ENCODE peak calls at places on chromosomes 16 and 17, in seven cellular contexts. One of them, this sample, is unnamed.

GRCh38 chr17:39863918-39864746 is at the start of gene IKZF3:
- DNase-seq in ascending aorta: peak
- DNase-seq in HFFc6: no peak
- DNase-seq in dorsolateral prefrontal cortex: no peak
- DNase-seq in Calu3: peak
- DNase-seq in AG10803: no peak
- DNase-seq in endothelial cell of umbilical vein: peak
- DNase-seq in this sample: peak

GRCh38 chr16:75304521-75305363 is 53.3 kb upstream of the BCAR1 start:
- DNase-seq in ascending aorta: peak
- DNase-seq in dorsolateral prefrontal cortex: peak
- DNase-seq in endothelial cell of umbilical vein: peak
- DNase-seq in HFFc6: peak
- DNase-seq in Calu3: peak
- DNase-seq in AG10803: peak
- DNase-seq in this sample: no peak

GRCh38 chr17:2700031-2700490 is 11.5 kb downstream of the CLUH start:
- DNase-seq in HFFc6: no peak
- DNase-seq in ascending aorta: no peak
- DNase-seq in Calu3: no peak
- DNase-seq in dorsolateral prefrontal cortex: peak
- DNase-seq in AG10803: no peak
- DNase-seq in endothelial cell of umbilical vein: no peak
- DNase-seq in this sample: no peak

GRCh38 chr17:46866325-46866724 is 14.9 kb downstream of the WNT9B start:
- DNase-seq in HFFc6: no peak
- DNase-seq in dorsolateral prefrontal cortex: no peak
- DNase-seq in Calu3: no peak
- DNase-seq in AG10803: no peak
- DNase-seq in ascending aorta: no peak
- DNase-seq in endothelial cell of umbilical vein: no peak
- DNase-seq in this sample: no peak

GRCh38 chr16:53404959-53405358 is 29.3 kb upstream of the RBL2 start:
- DNase-seq in endothelial cell of umbilical vein: no peak
- DNase-seq in AG10803: no peak
- DNase-seq in ascending aorta: no peak
- DNase-seq in dorsolateral prefrontal cortex: no peak
- DNase-seq in Calu3: no peak
- DNase-seq in HFFc6: no peak
- DNase-seq in this sample: no peak

GRCh38 chr16:19735074-19735867 is 17.2 kb downstream of the IQCK start:
- DNase-seq in ascending aorta: peak
- DNase-seq in AG10803: no peak
- DNase-seq in Calu3: no peak
- DNase-seq in dorsolateral prefrontal cortex: no peak
- DNase-seq in endothelial cell of umbilical vein: no peak
- DNase-seq in HFFc6: no peak
- DNase-seq in this sample: no peak

GRCh38 chr17:41464682-41465081 is 2.5 kb downstream of the KRT32 start:
- DNase-seq in ascending aorta: no peak
- DNase-seq in endothelial cell of umbilical vein: peak
- DNase-seq in dorsolateral prefrontal cortex: no peak
- DNase-seq in AG10803: peak
- DNase-seq in Calu3: peak
- DNase-seq in HFFc6: peak
- DNase-seq in this sample: no peak

GRCh38 chr17:10420811-10421210 is 939 bp downstream of the MYH8 start:
- DNase-seq in endothelial cell of umbilical vein: no peak
- DNase-seq in AG10803: no peak
- DNase-seq in dorsolateral prefrontal cortex: no peak
- DNase-seq in ascending aorta: no peak
- DNase-seq in Calu3: no peak
- DNase-seq in HFFc6: no peak
- DNase-seq in this sample: no peak

GRCh38 chr16:86044881-86045600 is 146.1 kb downstream of the IRF8 start:
- DNase-seq in ascending aorta: no peak
- DNase-seq in Calu3: no peak
- DNase-seq in AG10803: no peak
- DNase-seq in dorsolateral prefrontal cortex: no peak
- DNase-seq in HFFc6: no peak
- DNase-seq in endothelial cell of umbilical vein: no peak
- DNase-seq in this sample: no peak

GRCh38 chr16:86207350-86207749 is 303.0 kb upstream of the FOXF1 start:
- DNase-seq in Calu3: no peak
- DNase-seq in ascending aorta: no peak
- DNase-seq in dorsolateral prefrontal cortex: no peak
- DNase-seq in endothelial cell of umbilical vein: no peak
- DNase-seq in AG10803: no peak
- DNase-seq in HFFc6: no peak
- DNase-seq in this sample: no peak

GRCh38 chr17:35073183-35073790 is 9.8 kb upstream of the RFFL start:
- DNase-seq in AG10803: no peak
- DNase-seq in dorsolateral prefrontal cortex: no peak
- DNase-seq in endothelial cell of umbilical vein: no peak
- DNase-seq in Calu3: no peak
- DNase-seq in ascending aorta: no peak
- DNase-seq in HFFc6: no peak
- DNase-seq in this sample: no peak

GRCh38 chr16:85089485-85089884 is 22.8 kb downstream of the CIBAR2 start:
- DNase-seq in Calu3: no peak
- DNase-seq in dorsolateral prefrontal cortex: no peak
- DNase-seq in endothelial cell of umbilical vein: no peak
- DNase-seq in HFFc6: peak
- DNase-seq in ascending aorta: no peak
- DNase-seq in AG10803: peak
- DNase-seq in this sample: no peak

GRCh38 chr17:77444653-77445029 is 303.9 kb downstream of the SEC14L1 start:
- DNase-seq in dorsolateral prefrontal cortex: no peak
- DNase-seq in endothelial cell of umbilical vein: no peak
- DNase-seq in Calu3: no peak
- DNase-seq in ascending aorta: no peak
- DNase-seq in HFFc6: peak
- DNase-seq in AG10803: peak
- DNase-seq in this sample: no peak

GRCh38 chr16:69498926-69499325 is 66.8 kb upstream of the NFAT5 start:
- DNase-seq in endothelial cell of umbilical vein: no peak
- DNase-seq in Calu3: no peak
- DNase-seq in AG10803: no peak
- DNase-seq in ascending aorta: no peak
- DNase-seq in dorsolateral prefrontal cortex: no peak
- DNase-seq in HFFc6: no peak
- DNase-seq in this sample: no peak

GRCh38 chr17:38897176-38897575 is 27.3 kb downstream of the LASP1 start:
- DNase-seq in HFFc6: no peak
- DNase-seq in dorsolateral prefrontal cortex: no peak
- DNase-seq in AG10803: no peak
- DNase-seq in Calu3: no peak
- DNase-seq in endothelial cell of umbilical vein: no peak
- DNase-seq in ascending aorta: no peak
- DNase-seq in this sample: no peak

GRCh38 chr17:9116861-9117568 is 95.7 kb downstream of the NTN1 start:
- DNase-seq in Calu3: no peak
- DNase-seq in HFFc6: no peak
- DNase-seq in AG10803: no peak
- DNase-seq in endothelial cell of umbilical vein: no peak
- DNase-seq in dorsolateral prefrontal cortex: no peak
- DNase-seq in ascending aorta: no peak
- DNase-seq in this sample: no peak

GRCh38 chr17:44968225-44969143 is at the start of gene C1QL1:
- DNase-seq in endothelial cell of umbilical vein: peak
- DNase-seq in ascending aorta: peak
- DNase-seq in dorsolateral prefrontal cortex: peak
- DNase-seq in Calu3: peak
- DNase-seq in HFFc6: peak
- DNase-seq in AG10803: peak
- DNase-seq in this sample: peak

GRCh38 chr17:70956731-70957130 is 787.4 kb downstream of the KCNJ2 start:
- DNase-seq in HFFc6: no peak
- DNase-seq in Calu3: no peak
- DNase-seq in endothelial cell of umbilical vein: no peak
- DNase-seq in dorsolateral prefrontal cortex: no peak
- DNase-seq in ascending aorta: no peak
- DNase-seq in AG10803: peak
- DNase-seq in this sample: no peak

GRCh38 chr17:40637931-40638330 is 9.7 kb downstream of the SMARCE1 start:
- DNase-seq in dorsolateral prefrontal cortex: no peak
- DNase-seq in ascending aorta: no peak
- DNase-seq in HFFc6: no peak
- DNase-seq in endothelial cell of umbilical vein: no peak
- DNase-seq in AG10803: no peak
- DNase-seq in Calu3: no peak
- DNase-seq in this sample: no peak

GRCh38 chr17:44384281-44384822 is 5.1 kb downstream of the ITGA2B start:
- DNase-seq in Calu3: no peak
- DNase-seq in dorsolateral prefrontal cortex: peak
- DNase-seq in endothelial cell of umbilical vein: no peak
- DNase-seq in ascending aorta: no peak
- DNase-seq in HFFc6: no peak
- DNase-seq in AG10803: no peak
- DNase-seq in this sample: no peak

GRCh38 chr17:41930009-41930832 is at the start of gene ODAD4:
- DNase-seq in AG10803: peak
- DNase-seq in dorsolateral prefrontal cortex: peak
- DNase-seq in endothelial cell of umbilical vein: peak
- DNase-seq in Calu3: peak
- DNase-seq in ascending aorta: peak
- DNase-seq in HFFc6: peak
- DNase-seq in this sample: peak

GRCh38 chr16:64459821-64460220 is 662.0 kb downstream of the CDH11 start:
- DNase-seq in HFFc6: no peak
- DNase-seq in ascending aorta: no peak
- DNase-seq in endothelial cell of umbilical vein: no peak
- DNase-seq in dorsolateral prefrontal cortex: no peak
- DNase-seq in AG10803: peak
- DNase-seq in Calu3: no peak
- DNase-seq in this sample: no peak

GRCh38 chr16:64459402-64459801 is 662.5 kb downstream of the CDH11 start:
- DNase-seq in AG10803: no peak
- DNase-seq in endothelial cell of umbilical vein: no peak
- DNase-seq in ascending aorta: no peak
- DNase-seq in dorsolateral prefrontal cortex: no peak
- DNase-seq in Calu3: no peak
- DNase-seq in HFFc6: no peak
- DNase-seq in this sample: no peak

GRCh38 chr16:64452446-64452845 is 669.4 kb downstream of the CDH11 start:
- DNase-seq in endothelial cell of umbilical vein: no peak
- DNase-seq in ascending aorta: no peak
- DNase-seq in dorsolateral prefrontal cortex: no peak
- DNase-seq in AG10803: no peak
- DNase-seq in Calu3: no peak
- DNase-seq in HFFc6: no peak
- DNase-seq in this sample: no peak

GRCh38 chr16:64453643-64454042 is 668.2 kb downstream of the CDH11 start:
- DNase-seq in HFFc6: no peak
- DNase-seq in AG10803: no peak
- DNase-seq in Calu3: no peak
- DNase-seq in endothelial cell of umbilical vein: no peak
- DNase-seq in dorsolateral prefrontal cortex: no peak
- DNase-seq in ascending aorta: no peak
- DNase-seq in this sample: no peak

GRCh38 chr16:64455275-64455674 is 666.6 kb downstream of the CDH11 start:
- DNase-seq in ascending aorta: no peak
- DNase-seq in AG10803: peak
- DNase-seq in endothelial cell of umbilical vein: peak
- DNase-seq in dorsolateral prefrontal cortex: no peak
- DNase-seq in Calu3: no peak
- DNase-seq in HFFc6: peak
- DNase-seq in this sample: no peak
- TF ChIP-seq CTCF in ascending aorta: no peak
- TF ChIP-seq CTCF in AG10803: peak
- TF ChIP-seq CTCF in endothelial cell of umbilical vein: no peak
- TF ChIP-seq CTCF in dorsolateral prefrontal cortex: no peak
- TF ChIP-seq CTCF in Calu3: no peak
- TF ChIP-seq CTCF in HFFc6: peak
- TF ChIP-seq CTCF in this sample: no peak

GRCh38 chr17:66540131-66540781 is 237.8 kb downstream of the PRKCA start:
- DNase-seq in endothelial cell of umbilical vein: no peak
- DNase-seq in dorsolateral prefrontal cortex: peak
- DNase-seq in HFFc6: peak
- DNase-seq in ascending aorta: no peak
- DNase-seq in Calu3: no peak
- DNase-seq in AG10803: peak
- DNase-seq in this sample: no peak
- TF ChIP-seq CTCF in endothelial cell of umbilical vein: no peak
- TF ChIP-seq CTCF in dorsolateral prefrontal cortex: no peak
- TF ChIP-seq CTCF in HFFc6: no peak
- TF ChIP-seq CTCF in ascending aorta: no peak
- TF ChIP-seq CTCF in Calu3: no peak
- TF ChIP-seq CTCF in AG10803: peak
- TF ChIP-seq CTCF in this sample: no peak

GRCh38 chr17:5793157-5793556 is 208.8 kb upstream of the NLRP1 start:
- DNase-seq in dorsolateral prefrontal cortex: no peak
- DNase-seq in HFFc6: no peak
- DNase-seq in AG10803: no peak
- DNase-seq in endothelial cell of umbilical vein: no peak
- DNase-seq in ascending aorta: no peak
- DNase-seq in Calu3: no peak
- DNase-seq in this sample: no peak
- TF ChIP-seq CTCF in dorsolateral prefrontal cortex: peak
- TF ChIP-seq CTCF in HFFc6: peak
- TF ChIP-seq CTCF in AG10803: peak
- TF ChIP-seq CTCF in endothelial cell of umbilical vein: peak
- TF ChIP-seq CTCF in ascending aorta: no peak
- TF ChIP-seq CTCF in Calu3: no peak
- TF ChIP-seq CTCF in this sample: no peak

DNA sequence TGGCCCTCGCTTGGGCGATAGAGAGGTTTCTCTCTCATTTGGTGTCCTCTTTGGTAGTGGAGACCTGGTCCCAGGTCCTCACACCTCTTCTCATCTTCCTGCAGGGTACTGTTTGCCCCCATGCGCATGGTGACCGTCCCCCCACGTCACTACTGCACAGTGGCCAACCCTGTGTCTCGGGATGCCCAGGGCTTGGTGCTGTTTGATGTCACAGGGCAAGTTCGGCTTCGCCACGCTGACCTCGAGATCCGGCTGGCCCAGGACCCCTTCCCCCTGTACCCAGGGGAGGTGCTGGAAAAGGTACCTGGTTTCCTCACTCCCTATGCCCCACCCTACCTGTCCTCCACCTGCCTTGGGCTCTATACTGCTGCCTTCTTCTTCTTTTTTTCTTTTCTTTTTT is 10.5 kb downstream of the MVP start:
- DNase-seq in Calu3: no peak
- DNase-seq in HFFc6: no peak
- DNase-seq in dorsolateral prefrontal cortex: no peak
- DNase-seq in ascending aorta: no peak
- DNase-seq in AG10803: no peak
- DNase-seq in endothelial cell of umbilical vein: no peak
- DNase-seq in this sample: no peak
- TF ChIP-seq CTCF in Calu3: no peak
- TF ChIP-seq CTCF in HFFc6: no peak
- TF ChIP-seq CTCF in dorsolateral prefrontal cortex: no peak
- TF ChIP-seq CTCF in ascending aorta: no peak
- TF ChIP-seq CTCF in AG10803: no peak
- TF ChIP-seq CTCF in endothelial cell of umbilical vein: no peak
- TF ChIP-seq CTCF in this sample: no peak

GRCh38 chr17:80424878-80425765 is 10.2 kb downstream of the ENDOV start:
- DNase-seq in dorsolateral prefrontal cortex: no peak
- DNase-seq in AG10803: no peak
- DNase-seq in Calu3: no peak
- DNase-seq in ascending aorta: no peak
- DNase-seq in HFFc6: no peak
- DNase-seq in endothelial cell of umbilical vein: no peak
- DNase-seq in this sample: no peak
- TF ChIP-seq CTCF in dorsolateral prefrontal cortex: no peak
- TF ChIP-seq CTCF in AG10803: no peak
- TF ChIP-seq CTCF in Calu3: no peak
- TF ChIP-seq CTCF in ascending aorta: no peak
- TF ChIP-seq CTCF in HFFc6: peak
- TF ChIP-seq CTCF in endothelial cell of umbilical vein: no peak
- TF ChIP-seq CTCF in this sample: no peak

This sample was measured in natural killer cell.